ENCODE peak calls at places on chromosome 18, in eight cellular contexts. One of them, this sample, is unnamed.
A peak's percentile ranks its signal among the peaks of the same experiment; 100 is the strongest.

GRCh38 chr18:62850619-62851306 is 135.4 kb downstream of the PHLPP1 start:
- DNase-seq in NCI-H1105: no peak
- DNase-seq in skeletal muscle cell: no peak
- DNase-seq in BJ: no peak
- DNase-seq in transverse colon: no peak
- DNase-seq in neural crest cell: no peak
- DNase-seq in IMR-90: no peak
- DNase-seq in neural progenitor cell: no peak
- DNase-seq in this sample: no peak

GRCh38 chr18:50694147-50694546 is 125.7 kb downstream of the MRO start:
- DNase-seq in neural progenitor cell: no peak
- DNase-seq in transverse colon: no peak
- DNase-seq in BJ: no peak
- DNase-seq in neural crest cell: no peak
- DNase-seq in IMR-90: no peak
- DNase-seq in NCI-H1105: no peak
- DNase-seq in skeletal muscle cell: no peak
- DNase-seq in this sample: no peak

GRCh38 chr18:2889761-2890192 is 43.0 kb downstream of the EMILIN2 start:
- DNase-seq in NCI-H1105: no peak
- DNase-seq in neural crest cell: no peak
- DNase-seq in skeletal muscle cell: no peak
- DNase-seq in transverse colon: no peak
- DNase-seq in BJ: no peak
- DNase-seq in IMR-90: peak; percentile 9
- DNase-seq in neural progenitor cell: no peak
- DNase-seq in this sample: no peak

GRCh38 chr18:23825978-23826405 is 136.7 kb downstream of the LAMA3 start:
- DNase-seq in BJ: peak; percentile 78
- DNase-seq in NCI-H1105: no peak
- DNase-seq in skeletal muscle cell: peak; percentile 95
- DNase-seq in neural crest cell: no peak
- DNase-seq in IMR-90: peak; percentile 70
- DNase-seq in transverse colon: peak; percentile 22
- DNase-seq in neural progenitor cell: no peak
- DNase-seq in this sample: peak; percentile 86

GRCh38 chr18:24003903-24004640 is 10.5 kb upstream of the TTC39C start:
- DNase-seq in skeletal muscle cell: no peak
- DNase-seq in NCI-H1105: no peak
- DNase-seq in neural progenitor cell: no peak
- DNase-seq in neural crest cell: no peak
- DNase-seq in IMR-90: peak; percentile 63
- DNase-seq in transverse colon: no peak
- DNase-seq in BJ: no peak
- DNase-seq in this sample: no peak

GRCh38 chr18:6022840-6023239 is 127.5 kb upstream of the TMEM200C start:
- DNase-seq in transverse colon: no peak
- DNase-seq in neural progenitor cell: peak; percentile 89
- DNase-seq in NCI-H1105: no peak
- DNase-seq in skeletal muscle cell: peak; percentile 38
- DNase-seq in IMR-90: peak; percentile 61
- DNase-seq in neural crest cell: no peak
- DNase-seq in BJ: no peak
- DNase-seq in this sample: no peak

GRCh38 chr18:25350561-25351201 is 1.3 kb downstream of the ZNF521 start:
- DNase-seq in NCI-H1105: no peak
- DNase-seq in transverse colon: peak; percentile 12
- DNase-seq in IMR-90: peak; percentile 65
- DNase-seq in neural progenitor cell: peak; percentile 74
- DNase-seq in BJ: no peak
- DNase-seq in neural crest cell: peak; percentile 40
- DNase-seq in skeletal muscle cell: peak; percentile 31
- DNase-seq in this sample: peak; percentile 43

GRCh38 chr18:66523219-66523991 is 80.5 kb downstream of the CDH19 start:
- DNase-seq in skeletal muscle cell: no peak
- DNase-seq in IMR-90: no peak
- DNase-seq in neural progenitor cell: no peak
- DNase-seq in neural crest cell: no peak
- DNase-seq in BJ: no peak
- DNase-seq in NCI-H1105: no peak
- DNase-seq in transverse colon: no peak
- DNase-seq in this sample: no peak

GRCh38 chr18:49368876-49369440 is 91.5 kb downstream of the DYM start:
- DNase-seq in neural progenitor cell: peak; percentile 25
- DNase-seq in NCI-H1105: no peak
- DNase-seq in neural crest cell: no peak
- DNase-seq in skeletal muscle cell: no peak
- DNase-seq in transverse colon: no peak
- DNase-seq in IMR-90: no peak
- DNase-seq in BJ: no peak
- DNase-seq in this sample: no peak

GRCh38 chr18:26436176-26437031 is 111.9 kb downstream of the KCTD1 start:
- DNase-seq in IMR-90: peak; percentile 89
- DNase-seq in skeletal muscle cell: peak; percentile 85
- DNase-seq in neural crest cell: no peak
- DNase-seq in neural progenitor cell: no peak
- DNase-seq in BJ: peak; percentile 43
- DNase-seq in NCI-H1105: no peak
- DNase-seq in transverse colon: no peak
- DNase-seq in this sample: peak; percentile 57

GRCh38 chr18:31439807-31440325 is 7.7 kb upstream of the DSG3 start:
- DNase-seq in transverse colon: no peak
- DNase-seq in neural crest cell: no peak
- DNase-seq in skeletal muscle cell: no peak
- DNase-seq in neural progenitor cell: no peak
- DNase-seq in IMR-90: no peak
- DNase-seq in NCI-H1105: no peak
- DNase-seq in BJ: no peak
- DNase-seq in this sample: no peak

GRCh38 chr18:23819005-23819404 is 129.8 kb downstream of the LAMA3 start:
- DNase-seq in transverse colon: no peak
- DNase-seq in IMR-90: no peak
- DNase-seq in neural crest cell: no peak
- DNase-seq in skeletal muscle cell: no peak
- DNase-seq in NCI-H1105: no peak
- DNase-seq in BJ: no peak
- DNase-seq in neural progenitor cell: no peak
- DNase-seq in this sample: no peak

GRCh38 chr18:64518191-64518590 is 369.3 kb upstream of the LINC00305 start:
- DNase-seq in neural crest cell: no peak
- DNase-seq in transverse colon: no peak
- DNase-seq in IMR-90: no peak
- DNase-seq in NCI-H1105: no peak
- DNase-seq in BJ: no peak
- DNase-seq in neural progenitor cell: no peak
- DNase-seq in skeletal muscle cell: no peak
- DNase-seq in this sample: no peak

GRCh38 chr18:73947180-73947989 is 200.2 kb downstream of the FBXO15 start:
- DNase-seq in neural crest cell: no peak
- DNase-seq in BJ: no peak
- DNase-seq in transverse colon: no peak
- DNase-seq in NCI-H1105: no peak
- DNase-seq in skeletal muscle cell: no peak
- DNase-seq in neural progenitor cell: no peak
- DNase-seq in IMR-90: peak; percentile 19
- DNase-seq in this sample: no peak

GRCh38 chr18:3610818-3611217 is 160.8 kb downstream of the TGIF1 start:
- DNase-seq in transverse colon: no peak
- DNase-seq in neural progenitor cell: no peak
- DNase-seq in skeletal muscle cell: no peak
- DNase-seq in BJ: no peak
- DNase-seq in NCI-H1105: no peak
- DNase-seq in neural crest cell: no peak
- DNase-seq in IMR-90: peak; percentile 44
- DNase-seq in this sample: no peak

GRCh38 chr18:79460445-79461300 is 64.9 kb downstream of the NFATC1 start:
- DNase-seq in transverse colon: no peak
- DNase-seq in IMR-90: peak; percentile 4
- DNase-seq in neural crest cell: no peak
- DNase-seq in BJ: no peak
- DNase-seq in NCI-H1105: no peak
- DNase-seq in skeletal muscle cell: no peak
- DNase-seq in neural progenitor cell: no peak
- DNase-seq in this sample: no peak

GRCh38 chr18:25830787-25831186 is 259.6 kb downstream of the SS18 start:
- DNase-seq in BJ: no peak
- DNase-seq in transverse colon: no peak
- DNase-seq in NCI-H1105: no peak
- DNase-seq in IMR-90: peak; percentile 82
- DNase-seq in neural progenitor cell: no peak
- DNase-seq in neural crest cell: no peak
- DNase-seq in skeletal muscle cell: peak; percentile 41
- DNase-seq in this sample: peak; percentile 86

GRCh38 chr18:59460060-59460395 is 101.0 kb upstream of the LMAN1 start:
- DNase-seq in neural progenitor cell: peak; percentile 13
- DNase-seq in neural crest cell: no peak
- DNase-seq in transverse colon: no peak
- DNase-seq in BJ: no peak
- DNase-seq in skeletal muscle cell: no peak
- DNase-seq in IMR-90: peak; percentile 40
- DNase-seq in NCI-H1105: no peak
- DNase-seq in this sample: peak; percentile 22

GRCh38 chr18:55605820-55606252 is 17.8 kb upstream of the TCF4 start:
- DNase-seq in IMR-90: no peak
- DNase-seq in neural crest cell: no peak
- DNase-seq in skeletal muscle cell: no peak
- DNase-seq in transverse colon: no peak
- DNase-seq in BJ: no peak
- DNase-seq in neural progenitor cell: no peak
- DNase-seq in NCI-H1105: no peak
- DNase-seq in this sample: no peak

GRCh38 chr18:47215554-47216138 is 35.8 kb downstream of the SKOR2 start:
- DNase-seq in transverse colon: no peak
- DNase-seq in neural crest cell: peak; percentile 4
- DNase-seq in NCI-H1105: peak; percentile 64
- DNase-seq in neural progenitor cell: peak; percentile 76
- DNase-seq in IMR-90: peak; percentile 52
- DNase-seq in BJ: peak; percentile 4
- DNase-seq in skeletal muscle cell: peak; percentile 25
- DNase-seq in this sample: peak; percentile 48

GRCh38 chr18:42182728-42183700 is 228.0 kb downstream of the PIK3C3 start:
- DNase-seq in BJ: no peak
- DNase-seq in transverse colon: no peak
- DNase-seq in NCI-H1105: no peak
- DNase-seq in skeletal muscle cell: no peak
- DNase-seq in IMR-90: no peak
- DNase-seq in neural progenitor cell: no peak
- DNase-seq in neural crest cell: no peak
- DNase-seq in this sample: peak; percentile 30

GRCh38 chr18:3836937-3837336 is 387.0 kb downstream of the TGIF1 start:
- DNase-seq in neural progenitor cell: no peak
- DNase-seq in neural crest cell: no peak
- DNase-seq in NCI-H1105: no peak
- DNase-seq in transverse colon: no peak
- DNase-seq in IMR-90: no peak
- DNase-seq in BJ: no peak
- DNase-seq in skeletal muscle cell: no peak
- DNase-seq in this sample: no peak

GRCh38 chr18:66724664-66725356 is 120.9 kb upstream of the CDH19 start:
- DNase-seq in neural progenitor cell: no peak
- DNase-seq in NCI-H1105: no peak
- DNase-seq in IMR-90: no peak
- DNase-seq in BJ: no peak
- DNase-seq in neural crest cell: no peak
- DNase-seq in skeletal muscle cell: no peak
- DNase-seq in transverse colon: peak; percentile 52
- DNase-seq in this sample: no peak

GRCh38 chr18:5955861-5956260 is 60.5 kb upstream of the TMEM200C start:
- DNase-seq in BJ: no peak
- DNase-seq in IMR-90: peak; percentile 33
- DNase-seq in neural progenitor cell: no peak
- DNase-seq in NCI-H1105: no peak
- DNase-seq in skeletal muscle cell: no peak
- DNase-seq in neural crest cell: no peak
- DNase-seq in transverse colon: no peak
- DNase-seq in this sample: no peak

GRCh38 chr18:35106013-35106844 is 65.0 kb downstream of the MAPRE2 start:
- DNase-seq in neural crest cell: no peak
- DNase-seq in NCI-H1105: no peak
- DNase-seq in transverse colon: no peak
- DNase-seq in skeletal muscle cell: no peak
- DNase-seq in IMR-90: no peak
- DNase-seq in BJ: no peak
- DNase-seq in neural progenitor cell: no peak
- DNase-seq in this sample: no peak

GRCh38 chr18:37529863-37530262 is 35.7 kb downstream of the CELF4 start:
- DNase-seq in transverse colon: no peak
- DNase-seq in IMR-90: no peak
- DNase-seq in neural progenitor cell: no peak
- DNase-seq in BJ: no peak
- DNase-seq in NCI-H1105: no peak
- DNase-seq in skeletal muscle cell: no peak
- DNase-seq in neural crest cell: no peak
- DNase-seq in this sample: no peak

GRCh38 chr18:79903071-79903635 is 48.3 kb downstream of the SLC66A2 start:
- DNase-seq in skeletal muscle cell: no peak
- DNase-seq in NCI-H1105: no peak
- DNase-seq in neural crest cell: no peak
- DNase-seq in neural progenitor cell: no peak
- DNase-seq in IMR-90: no peak
- DNase-seq in transverse colon: peak; percentile 7
- DNase-seq in BJ: no peak
- DNase-seq in this sample: no peak

GRCh38 chr18:47594063-47594462 is 336.4 kb downstream of the SMAD2 start:
- DNase-seq in BJ: no peak
- DNase-seq in transverse colon: no peak
- DNase-seq in IMR-90: no peak
- DNase-seq in neural crest cell: no peak
- DNase-seq in neural progenitor cell: peak; percentile 81
- DNase-seq in NCI-H1105: peak; percentile 95
- DNase-seq in skeletal muscle cell: no peak
- DNase-seq in this sample: no peak

GRCh38 chr18:33706391-33706790 is 128.4 kb downstream of the ASXL3 start:
- DNase-seq in skeletal muscle cell: no peak
- DNase-seq in neural crest cell: no peak
- DNase-seq in NCI-H1105: no peak
- DNase-seq in IMR-90: peak; percentile 11
- DNase-seq in neural progenitor cell: no peak
- DNase-seq in BJ: no peak
- DNase-seq in transverse colon: no peak
- DNase-seq in this sample: no peak

GRCh38 chr18:28109781-28110460 is 67.0 kb downstream of the CDH2 start:
- DNase-seq in skeletal muscle cell: no peak
- DNase-seq in IMR-90: no peak
- DNase-seq in neural crest cell: no peak
- DNase-seq in BJ: no peak
- DNase-seq in transverse colon: no peak
- DNase-seq in neural progenitor cell: no peak
- DNase-seq in NCI-H1105: no peak
- DNase-seq in this sample: no peak

GRCh38 chr18:66682855-66683322 is 79.0 kb upstream of the CDH19 start:
- DNase-seq in NCI-H1105: no peak
- DNase-seq in BJ: no peak
- DNase-seq in neural progenitor cell: peak; percentile 14
- DNase-seq in neural crest cell: peak; percentile 4
- DNase-seq in IMR-90: no peak
- DNase-seq in skeletal muscle cell: no peak
- DNase-seq in transverse colon: no peak
- DNase-seq in this sample: no peak

GRCh38 chr18:79687806-79688205 is 8.2 kb downstream of the CTDP1 start:
- DNase-seq in neural progenitor cell: no peak
- DNase-seq in skeletal muscle cell: peak; percentile 31
- DNase-seq in transverse colon: no peak
- DNase-seq in neural crest cell: no peak
- DNase-seq in BJ: no peak
- DNase-seq in NCI-H1105: no peak
- DNase-seq in IMR-90: peak; percentile 79
- DNase-seq in this sample: no peak

GRCh38 chr18:58313491-58314032 is 269.5 kb downstream of the NEDD4L start:
- DNase-seq in BJ: no peak
- DNase-seq in neural progenitor cell: no peak
- DNase-seq in transverse colon: peak; percentile 71
- DNase-seq in NCI-H1105: peak; percentile 45
- DNase-seq in IMR-90: no peak
- DNase-seq in neural crest cell: no peak
- DNase-seq in skeletal muscle cell: no peak
- DNase-seq in this sample: no peak

GRCh38 chr18:26040051-26040656 is 50.3 kb downstream of the SS18 start:
- DNase-seq in IMR-90: no peak
- DNase-seq in transverse colon: no peak
- DNase-seq in BJ: no peak
- DNase-seq in skeletal muscle cell: no peak
- DNase-seq in NCI-H1105: no peak
- DNase-seq in neural progenitor cell: no peak
- DNase-seq in neural crest cell: no peak
- DNase-seq in this sample: no peak